ENCODE peak calls at places on chromosomes 11 and 22, in five cellular contexts. R is dermis blood vessel endothelial cell, X is epithelial cell of esophagus, T is nephron progenitor cell, J is DMS79. W is an unnamed sample.

GRCh38 chr11:64877390-64878222 is 815 bp downstream of the EHD1 start:
- DNase-seq in J (no peak), T (no peak), X (peak), R (no peak), W (no peak)

GRCh38 chr11:76825726-76826396 is 34.9 kb upstream of the ACER3 start:
- DNase-seq in X (no peak), R (no peak), J (no peak), T (no peak), W (no peak)

GRCh38 chr11:10674991-10675440 is 18.5 kb downstream of the IRAG1 start:
- DNase-seq in R (no peak), T (no peak), X (no peak), J (no peak), W (no peak)

GRCh38 chr11:114059984-114060401 is 482 bp downstream of the ZBTB16 start:
- DNase-seq in X (peak), J (no peak), T (no peak), R (peak), W (peak)

GRCh38 chr22:43429426-43429825 is 17.6 kb downstream of the MPPED1 start:
- DNase-seq in X (no peak), T (no peak), R (no peak), J (no peak), W (no peak)

GRCh38 chr22:24486501-24486921 is 8.6 kb upstream of the UPB1 start:
- DNase-seq in T (no peak), R (peak), J (no peak), X (peak), W (no peak)

GRCh38 chr11:7686761-7687160 is 13.5 kb upstream of the CYB5R2 start:
- DNase-seq in J (no peak), R (no peak), X (no peak), T (no peak), W (no peak)

GRCh38 chr11:108474664-108475485 is 7.5 kb upstream of the C11orf65 start:
- DNase-seq in X (no peak), T (no peak), R (no peak), J (no peak), W (no peak)